ENCODE peak calls at places on chromosomes 2 and 18, in nine cellular contexts. H, I, V, G, E, Q, X, A and L are unnamed samples.

GRCh38 chr2:211798868-211799267 is 739.7 kb downstream of the ERBB4 start:
- DNase-seq in A (no peak), Q (no peak), V (no peak), H (no peak), E (no peak), X (no peak), I (no peak), G (no peak), L (no peak)

GRCh38 chr18:3424280-3424890 is 25.6 kb upstream of the TGIF1 start:
- DNase-seq in I (no peak), H (no peak), A (peak; percentile 10), X (no peak), Q (no peak), G (no peak), E (no peak), V (peak; percentile 25), L (no peak)

GRCh38 chr18:48819276-48819675 is 131.5 kb downstream of the SMAD7 start:
- DNase-seq in I (no peak), G (no peak), Q (no peak), X (no peak), V (no peak), A (no peak), E (peak; percentile 35), H (no peak), L (no peak)

GRCh38 chr2:71066856-71067255 is 1.6 kb upstream of the NAGK start:
- DNase-seq in V (no peak), Q (no peak), A (no peak), H (no peak), E (no peak), G (no peak), X (no peak), I (no peak), L (no peak)

GRCh38 chr2:95719473-95720060 is 127.8 kb downstream of the TRIM43 start:
- DNase-seq in X (no peak), I (no peak), V (no peak), Q (no peak), A (no peak), H (no peak), E (no peak), G (no peak), L (no peak)

GRCh38 chr2:198252472-198252871 is 448.1 kb downstream of the PLCL1 start:
- DNase-seq in I (no peak), X (no peak), H (no peak), Q (no peak), A (no peak), E (no peak), V (no peak), G (no peak), L (no peak)

GRCh38 chr2:55085113-55085713 is 35.0 kb upstream of the RTN4 start:
- DNase-seq in X (no peak), I (no peak), Q (no peak), A (no peak), E (no peak), G (no peak), V (no peak), H (no peak), L (no peak)

GRCh38 chr2:169222665-169223064 is 139.7 kb downstream of the LRP2 start:
- DNase-seq in G (no peak), X (peak; percentile 40), H (peak; percentile 23), Q (no peak), V (no peak), I (no peak), E (no peak), A (peak; percentile 38), L (no peak)

GRCh38 chr2:239299218-239299939 is 101.4 kb downstream of the HDAC4 start:
- DNase-seq in I (no peak), V (no peak), A (peak; percentile 87), G (no peak), E (peak; percentile 44), H (no peak), X (no peak), Q (no peak), L (no peak)

GRCh38 chr2:227862227-227862740 is 9.1 kb upstream of the DAW1 start:
- DNase-seq in G (peak; percentile 8), A (peak; percentile 70), E (no peak), X (peak; percentile 71), V (peak; percentile 12), I (no peak), Q (no peak), H (peak; percentile 80), L (no peak)

GRCh38 chr2:96541326-96541725 is 4.8 kb downstream of the ARID5A start:
- DNase-seq in X (no peak), H (no peak), E (no peak), A (no peak), V (no peak), I (no peak), Q (no peak), G (no peak), L (no peak)

GRCh38 chr18:7711495-7711894 is 144.4 kb downstream of the PTPRM start:
- DNase-seq in V (no peak), X (no peak), E (no peak), I (no peak), Q (no peak), H (no peak), G (no peak), A (no peak), L (no peak)

GRCh38 chr2:870426-870825 is 80.2 kb upstream of the SNTG2 start:
- DNase-seq in V (no peak), G (no peak), Q (no peak), I (no peak), E (peak; percentile 28), H (no peak), A (no peak), X (no peak), L (no peak)

GRCh38 chr2:227377461-227378351 is 1.4 kb downstream of the TM4SF20 start:
- DNase-seq in E (no peak), H (no peak), I (no peak), A (no peak), V (no peak), Q (no peak), X (no peak), G (no peak), L (no peak)

GRCh38 chr2:133504566-133505505 is 63.4 kb downstream of the NCKAP5 start:
- DNase-seq in Q (no peak), X (peak; percentile 90), V (no peak), G (no peak), I (no peak), E (peak; percentile 64), A (peak; percentile 83), H (peak; percentile 3), L (no peak)

GRCh38 chr18:3596324-3597158 is 146.6 kb downstream of the TGIF1 start:
- DNase-seq in A (peak; percentile 23), I (peak; percentile 30), Q (no peak), X (peak; percentile 44), E (no peak), G (peak; percentile 34), V (peak; percentile 54), H (no peak), L (peak; percentile 37)